ENCODE peak calls at places on chromosomes 6 and 20, in five cellular contexts. Z is amniotic epithelial cell, N is NCI-H1436, T is tibial nerve, U is stomach. I is an unnamed sample.

GRCh38 chr6:37126961-37127360 is 43.0 kb upstream of the PIM1 start:
- DNase-seq in N (no peak), U (no peak), Z (no peak), T (no peak), I (no peak)

GRCh38 chr6:149924206-149924932 is 1.4 kb upstream of the RAET1G start:
- DNase-seq in Z (no peak), N (no peak), U (no peak), T (no peak), I (no peak)

GRCh38 chr6:45045253-45045601 is 282.9 kb upstream of the RUNX2 start:
- DNase-seq in U (no peak), T (no peak), N (no peak), Z (no peak), I (no peak)

GRCh38 chr6:165487950-165488349 is 175.1 kb downstream of the PDE10A start:
- DNase-seq in T (no peak), Z (peak), N (no peak), U (no peak), I (no peak)

GRCh38 chr20:40251284-40251932 is 437.6 kb downstream of the MAFB start:
- DNase-seq in U (no peak), T (peak), Z (no peak), N (no peak), I (no peak)

GRCh38 chr20:15673206-15673605 is 900.0 kb downstream of the KIF16B start:
- DNase-seq in U (no peak), Z (peak), T (no peak), N (no peak), I (peak)

GRCh38 chr6:37607949-37608348 is 89.7 kb downstream of the MDGA1 start:
- DNase-seq in N (no peak), U (no peak), T (no peak), Z (peak), I (peak)

GRCh38 chr6:13581700-13582229 is 7.4 kb downstream of the SIRT5 start:
- DNase-seq in N (no peak), Z (no peak), U (no peak), T (no peak), I (no peak)

GRCh38 chr20:11103866-11104265 is 430.1 kb upstream of the JAG1 start:
- DNase-seq in Z (peak), U (no peak), T (no peak), N (no peak), I (no peak)

GRCh38 chr6:158131926-158132325 is 36.1 kb downstream of the SERAC1 start:
- DNase-seq in N (no peak), T (no peak), Z (peak), U (no peak), I (no peak)

GRCh38 chr6:141452354-141452686 is 680.4 kb upstream of the GJE1 start:
- DNase-seq in U (no peak), T (no peak), Z (no peak), N (no peak), I (no peak)

GRCh38 chr6:894274-894673 is 201.3 kb upstream of the EXOC2 start:
- DNase-seq in U (no peak), N (no peak), Z (no peak), T (no peak), I (no peak)

GRCh38 chr6:39083111-39083702 is 31.8 kb downstream of the SAYSD1 start:
- DNase-seq in N (no peak), U (no peak), T (no peak), Z (no peak), I (no peak)